ENCODE peak calls at places on chromosomes 3 and 15, in five cellular contexts. One of them, this sample, is unnamed.

GRCh38 chr3:81585937-81586336 is 175.5 kb downstream of the GBE1 start:
- DNase-seq in trophoblast cell: no peak
- DNase-seq in neuronal stem cell: no peak
- DNase-seq in H1: no peak
- DNase-seq in mesenchymal stem cell: no peak
- DNase-seq in this sample: no peak

GRCh38 chr3:13491206-13491974 is 11.3 kb downstream of the HDAC11 start:
- DNase-seq in trophoblast cell: no peak
- DNase-seq in mesenchymal stem cell: no peak
- DNase-seq in H1: no peak
- DNase-seq in neuronal stem cell: no peak
- DNase-seq in this sample: no peak

GRCh38 chr3:171970301-171970788 is 69.0 kb upstream of the FNDC3B start:
- DNase-seq in trophoblast cell: no peak
- DNase-seq in neuronal stem cell: no peak
- DNase-seq in mesenchymal stem cell: peak; percentile 79
- DNase-seq in H1: no peak
- DNase-seq in this sample: no peak

GRCh38 chr3:148329481-148330220 is 368.1 kb upstream of the AGTR1 start:
- DNase-seq in H1: no peak
- DNase-seq in neuronal stem cell: no peak
- DNase-seq in trophoblast cell: no peak
- DNase-seq in mesenchymal stem cell: no peak
- DNase-seq in this sample: no peak

GRCh38 chr3:20073683-20074082 is 33.4 kb downstream of the KAT2B start:
- DNase-seq in trophoblast cell: peak; percentile 45
- DNase-seq in mesenchymal stem cell: peak; percentile 55
- DNase-seq in H1: no peak
- DNase-seq in neuronal stem cell: no peak
- DNase-seq in this sample: no peak

GRCh38 chr3:64385256-64385655 is 160.0 kb upstream of the PRICKLE2 start:
- DNase-seq in mesenchymal stem cell: no peak
- DNase-seq in H1: no peak
- DNase-seq in trophoblast cell: no peak
- DNase-seq in neuronal stem cell: no peak
- DNase-seq in this sample: no peak

GRCh38 chr3:141763088-141763750 is at the start of gene GRK7:
- DNase-seq in mesenchymal stem cell: no peak
- DNase-seq in H1: no peak
- DNase-seq in trophoblast cell: peak; percentile 48
- DNase-seq in neuronal stem cell: no peak
- DNase-seq in this sample: no peak

GRCh38 chr3:56295161-56295560 is 173.1 kb downstream of the ERC2 start:
- DNase-seq in neuronal stem cell: no peak
- DNase-seq in trophoblast cell: no peak
- DNase-seq in mesenchymal stem cell: no peak
- DNase-seq in H1: no peak
- DNase-seq in this sample: no peak

GRCh38 chr15:38696120-38696727 is 131.6 kb upstream of the RASGRP1 start:
- DNase-seq in neuronal stem cell: no peak
- DNase-seq in trophoblast cell: no peak
- DNase-seq in mesenchymal stem cell: peak; percentile 49
- DNase-seq in H1: no peak
- DNase-seq in this sample: no peak

GRCh38 chr3:49132437-49133225 is at the start of gene LAMB2:
- DNase-seq in neuronal stem cell: peak; percentile 83
- DNase-seq in trophoblast cell: peak; percentile 96
- DNase-seq in mesenchymal stem cell: peak; percentile 91
- DNase-seq in H1: peak; percentile 88
- DNase-seq in this sample: peak; percentile 82

GRCh38 chr3:132964267-132964666 is 73.9 kb upstream of the TMEM108 start:
- DNase-seq in H1: no peak
- DNase-seq in mesenchymal stem cell: no peak
- DNase-seq in trophoblast cell: no peak
- DNase-seq in neuronal stem cell: no peak
- DNase-seq in this sample: no peak

GRCh38 chr3:184740509-184741258 is 28.8 kb upstream of the MAGEF1 start:
- DNase-seq in neuronal stem cell: no peak
- DNase-seq in H1: no peak
- DNase-seq in trophoblast cell: no peak
- DNase-seq in mesenchymal stem cell: peak; percentile 60
- DNase-seq in this sample: peak; percentile 24

GRCh38 chr3:56323986-56324420 is 144.3 kb downstream of the ERC2 start:
- DNase-seq in H1: no peak
- DNase-seq in trophoblast cell: peak; percentile 5
- DNase-seq in neuronal stem cell: peak; percentile 24
- DNase-seq in mesenchymal stem cell: peak; percentile 96
- DNase-seq in this sample: no peak

GRCh38 chr3:18445421-18446066 is 20.4 kb upstream of the SATB1 start:
- DNase-seq in H1: no peak
- DNase-seq in mesenchymal stem cell: no peak
- DNase-seq in trophoblast cell: no peak
- DNase-seq in neuronal stem cell: no peak
- DNase-seq in this sample: no peak

GRCh38 chr3:481680-482079 is 285.1 kb downstream of the CHL1 start:
- DNase-seq in H1: no peak
- DNase-seq in mesenchymal stem cell: no peak
- DNase-seq in trophoblast cell: no peak
- DNase-seq in neuronal stem cell: no peak
- DNase-seq in this sample: no peak

GRCh38 chr15:77637851-77638402 is 5.2 kb upstream of the LINGO1 start:
- DNase-seq in H1: no peak
- DNase-seq in mesenchymal stem cell: no peak
- DNase-seq in trophoblast cell: no peak
- DNase-seq in neuronal stem cell: no peak
- DNase-seq in this sample: no peak

GRCh38 chr3:129063841-129064482 is 3.4 kb downstream of the GP9 start:
- DNase-seq in H1: no peak
- DNase-seq in trophoblast cell: no peak
- DNase-seq in neuronal stem cell: no peak
- DNase-seq in mesenchymal stem cell: no peak
- DNase-seq in this sample: no peak

GRCh38 chr15:95872366-95872771 is 458.1 kb upstream of the NR2F2 start:
- DNase-seq in trophoblast cell: peak; percentile 95
- DNase-seq in H1: no peak
- DNase-seq in neuronal stem cell: no peak
- DNase-seq in mesenchymal stem cell: peak; percentile 38
- DNase-seq in this sample: no peak

GRCh38 chr15:98952381-98952803 is 55.2 kb downstream of the PGPEP1L start:
- DNase-seq in trophoblast cell: no peak
- DNase-seq in H1: no peak
- DNase-seq in neuronal stem cell: no peak
- DNase-seq in mesenchymal stem cell: no peak
- DNase-seq in this sample: no peak

GRCh38 chr3:40404591-40405198 is 17.7 kb downstream of the ENTPD3 start:
- DNase-seq in neuronal stem cell: no peak
- DNase-seq in H1: no peak
- DNase-seq in trophoblast cell: no peak
- DNase-seq in mesenchymal stem cell: no peak
- DNase-seq in this sample: no peak

GRCh38 chr3:147393261-147393964 is 12.9 kb downstream of the ZIC4 start:
- DNase-seq in neuronal stem cell: no peak
- DNase-seq in trophoblast cell: no peak
- DNase-seq in mesenchymal stem cell: no peak
- DNase-seq in H1: peak; percentile 88
- DNase-seq in this sample: peak; percentile 91

GRCh38 chr3:46668116-46668515 is 25.4 kb downstream of the ALS2CL start:
- DNase-seq in mesenchymal stem cell: no peak
- DNase-seq in trophoblast cell: no peak
- DNase-seq in H1: no peak
- DNase-seq in neuronal stem cell: no peak
- DNase-seq in this sample: peak; percentile 22

GRCh38 chr3:45547764-45548683 is 46.5 kb upstream of the LIMD1 start:
- DNase-seq in H1: no peak
- DNase-seq in neuronal stem cell: no peak
- DNase-seq in trophoblast cell: peak; percentile 21
- DNase-seq in mesenchymal stem cell: no peak
- DNase-seq in this sample: no peak

GRCh38 chr15:80418892-80419537 is 14.8 kb downstream of the ARNT2 start:
- DNase-seq in mesenchymal stem cell: peak; percentile 48
- DNase-seq in trophoblast cell: peak; percentile 79
- DNase-seq in neuronal stem cell: no peak
- DNase-seq in H1: no peak
- DNase-seq in this sample: no peak

GRCh38 chr15:42286445-42287029 is 13.3 kb upstream of the TMEM87A start:
- DNase-seq in trophoblast cell: peak; percentile 4
- DNase-seq in mesenchymal stem cell: peak; percentile 42
- DNase-seq in H1: no peak
- DNase-seq in neuronal stem cell: no peak
- DNase-seq in this sample: no peak

GRCh38 chr3:6549296-6549695 is 311.6 kb upstream of the GRM7 start:
- DNase-seq in trophoblast cell: no peak
- DNase-seq in H1: no peak
- DNase-seq in neuronal stem cell: no peak
- DNase-seq in mesenchymal stem cell: no peak
- DNase-seq in this sample: no peak

GRCh38 chr3:186742618-186743335 is 25.6 kb downstream of the KNG1 start:
- DNase-seq in neuronal stem cell: no peak
- DNase-seq in H1: no peak
- DNase-seq in mesenchymal stem cell: peak; percentile 37
- DNase-seq in trophoblast cell: no peak
- DNase-seq in this sample: no peak

GRCh38 chr3:51974277-51974962 is 444 bp upstream of the ABHD14A start:
- DNase-seq in trophoblast cell: no peak
- DNase-seq in neuronal stem cell: no peak
- DNase-seq in mesenchymal stem cell: no peak
- DNase-seq in H1: no peak
- DNase-seq in this sample: no peak

GRCh38 chr3:173531602-173532001 is 134.1 kb downstream of the NLGN1 start:
- DNase-seq in mesenchymal stem cell: no peak
- DNase-seq in trophoblast cell: no peak
- DNase-seq in neuronal stem cell: no peak
- DNase-seq in H1: no peak
- DNase-seq in this sample: no peak

GRCh38 chr3:170737763-170738162 is 132.2 kb downstream of the RPL22L1 start:
- DNase-seq in neuronal stem cell: no peak
- DNase-seq in mesenchymal stem cell: no peak
- DNase-seq in H1: no peak
- DNase-seq in trophoblast cell: no peak
- DNase-seq in this sample: no peak

GRCh38 chr3:33063651-33064051 is 33.3 kb downstream of the GLB1 start:
- DNase-seq in neuronal stem cell: no peak
- DNase-seq in H1: no peak
- DNase-seq in mesenchymal stem cell: no peak
- DNase-seq in trophoblast cell: no peak
- DNase-seq in this sample: no peak

GRCh38 chr3:174862666-174863065 is 3.5 kb downstream of the NAALADL2 start:
- DNase-seq in trophoblast cell: peak; percentile 58
- DNase-seq in mesenchymal stem cell: peak; percentile 3
- DNase-seq in H1: no peak
- DNase-seq in neuronal stem cell: no peak
- DNase-seq in this sample: no peak

GRCh38 chr3:12983326-12983725 is 89.9 kb downstream of the IQSEC1 start:
- DNase-seq in neuronal stem cell: no peak
- DNase-seq in mesenchymal stem cell: no peak
- DNase-seq in H1: no peak
- DNase-seq in trophoblast cell: no peak
- DNase-seq in this sample: no peak

GRCh38 chr15:59615661-59616060 is 4.1 kb downstream of the GCNT3 start:
- DNase-seq in H1: no peak
- DNase-seq in trophoblast cell: no peak
- DNase-seq in neuronal stem cell: no peak
- DNase-seq in mesenchymal stem cell: no peak
- DNase-seq in this sample: no peak

GRCh38 chr3:70832035-70832795 is 519.8 kb upstream of the MDFIC2 start:
- DNase-seq in H1: no peak
- DNase-seq in trophoblast cell: peak; percentile 10
- DNase-seq in neuronal stem cell: no peak
- DNase-seq in mesenchymal stem cell: peak; percentile 86
- DNase-seq in this sample: no peak
- H2BK12ac ChIP-seq in H1: no peak overlapping the region
- H2BK12ac ChIP-seq in trophoblast cell: no peak overlapping the region
- H2BK12ac ChIP-seq in neuronal stem cell: no peak overlapping the region
- H2BK12ac ChIP-seq in mesenchymal stem cell: no peak overlapping the region
- H2BK12ac ChIP-seq in this sample: no peak overlapping the region

GRCh38 chr15:69114231-69114937 is 46.1 kb upstream of the GLCE start:
- DNase-seq in H1: no peak
- DNase-seq in neuronal stem cell: no peak
- DNase-seq in mesenchymal stem cell: no peak
- DNase-seq in trophoblast cell: no peak
- DNase-seq in this sample: no peak
- H2BK12ac ChIP-seq in H1: peak overlapping the region; percentile 32
- H2BK12ac ChIP-seq in neuronal stem cell: no peak overlapping the region
- H2BK12ac ChIP-seq in mesenchymal stem cell: no peak overlapping the region
- H2BK12ac ChIP-seq in trophoblast cell: no peak overlapping the region
- H2BK12ac ChIP-seq in this sample: no peak overlapping the region

DNA sequence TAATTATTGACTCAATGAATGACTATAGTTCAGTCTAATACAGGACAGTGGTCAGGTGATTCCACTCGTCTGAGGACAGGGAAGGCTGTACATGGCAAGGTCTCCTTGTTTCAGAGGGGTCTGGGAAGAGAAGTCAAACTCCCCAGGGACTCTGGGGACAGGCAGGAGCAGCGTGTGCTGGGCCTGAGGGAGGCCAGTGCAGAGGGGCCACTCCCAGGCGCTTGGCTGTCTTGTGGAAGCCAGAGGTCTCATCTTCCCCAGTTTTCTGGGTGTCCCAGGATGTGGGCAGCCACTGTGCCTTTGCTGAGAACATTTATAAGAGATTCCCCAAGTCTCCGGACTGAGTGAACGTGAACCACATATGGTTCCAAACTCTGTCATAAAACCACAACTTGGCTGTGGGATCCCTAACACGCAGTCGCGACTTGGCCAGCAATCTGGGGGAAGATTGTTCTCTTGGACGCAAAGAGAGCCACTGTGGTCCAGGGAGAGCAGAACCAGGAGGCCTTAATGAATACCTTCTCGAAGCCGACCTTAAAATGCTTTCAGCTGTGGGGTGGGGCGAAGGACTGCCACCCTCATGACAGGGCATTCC is 30.4 kb downstream of the BHLHE40 start:
- DNase-seq in trophoblast cell: no peak
- DNase-seq in mesenchymal stem cell: no peak
- DNase-seq in H1: no peak
- DNase-seq in neuronal stem cell: no peak
- DNase-seq in this sample: no peak
- H2BK12ac ChIP-seq in trophoblast cell: peak overlapping the region; percentile 82
- H2BK12ac ChIP-seq in mesenchymal stem cell: no peak overlapping the region
- H2BK12ac ChIP-seq in H1: no peak overlapping the region
- H2BK12ac ChIP-seq in neuronal stem cell: no peak overlapping the region
- H2BK12ac ChIP-seq in this sample: no peak overlapping the region

DNA sequence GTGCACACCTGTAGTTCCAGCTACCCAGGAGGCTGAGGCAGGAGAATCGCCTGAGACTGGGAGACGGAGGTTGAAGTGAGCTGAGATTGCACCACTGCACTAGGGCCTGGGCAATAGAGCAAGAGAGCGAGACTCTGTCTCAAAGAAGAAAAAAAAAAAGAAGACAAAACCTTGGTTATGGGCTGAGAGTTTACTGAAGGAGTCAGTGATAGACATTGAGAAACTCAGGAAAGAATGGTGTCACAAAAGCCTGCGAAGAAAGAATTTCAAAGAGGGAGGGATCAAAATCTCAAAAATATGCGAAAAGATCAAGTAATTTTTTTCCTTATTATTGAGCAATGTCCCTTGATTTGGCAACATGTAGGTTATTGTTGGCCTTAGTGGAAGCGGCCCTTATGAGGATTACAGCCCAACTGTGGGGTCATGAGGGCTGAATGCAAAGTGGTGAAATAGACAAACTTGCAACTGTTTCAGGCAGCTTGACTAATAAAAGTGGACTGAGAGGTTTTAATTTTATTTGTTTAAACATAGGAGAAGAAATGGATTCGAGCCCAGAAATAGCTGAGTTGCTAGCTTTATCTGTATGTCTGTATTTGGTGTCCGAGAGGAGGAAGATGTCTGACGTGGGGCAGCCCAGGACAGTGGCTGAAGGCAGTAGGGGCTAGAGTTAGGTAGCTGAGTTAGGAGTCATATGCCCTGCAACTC is 18.8 kb upstream of the CELF6 start:
- DNase-seq in neuronal stem cell: no peak
- DNase-seq in H1: no peak
- DNase-seq in trophoblast cell: peak; percentile 95
- DNase-seq in mesenchymal stem cell: peak; percentile 50
- DNase-seq in this sample: no peak
- H2BK12ac ChIP-seq in neuronal stem cell: no peak overlapping the region
- H2BK12ac ChIP-seq in H1: no peak overlapping the region
- H2BK12ac ChIP-seq in trophoblast cell: no peak overlapping the region
- H2BK12ac ChIP-seq in mesenchymal stem cell: no peak overlapping the region
- H2BK12ac ChIP-seq in this sample: no peak overlapping the region

This sample was measured in H9.